ENCODE peak calls at places on chromosome 13, in four cellular contexts. R is stimulated activated CD4-positive, alpha-beta T cell treated with anti-CD3 and anti-CD28 coated beads, Interleukin-4, amount 100 ng/mL, for 1 hour; H is activated CD4-positive, alpha-beta T cell treated with anti-CD3 and anti-CD28 coated beads for 24 hours; A is brain microvascular endothelial cell. X is an unnamed sample.

GRCh38 chr13:59666504-59666903 is 497.2 kb downstream of the DIAPH3 start:
- DNase-seq in R (no peak), H (no peak), A (no peak), X (no peak)

GRCh38 chr13:33764716-33765115 is 53.2 kb upstream of the RFC3 start:
- DNase-seq in R (no peak), H (no peak), A (no peak), X (no peak)

GRCh38 chr13:102703721-102704035 is 8.8 kb upstream of the METTL21C start:
- DNase-seq in R (no peak), H (no peak), A (no peak), X (no peak)

GRCh38 chr13:41548031-41548430 is 90.7 kb downstream of the RGCC start:
- DNase-seq in R (no peak), H (no peak), A (no peak), X (no peak)

GRCh38 chr13:53206455-53206854 is 177.8 kb downstream of the OLFM4 start:
- DNase-seq in R (no peak), H (no peak), A (no peak), X (no peak)

GRCh38 chr13:66114127-66114526 is 1116.0 kb downstream of the PCDH9 start:
- DNase-seq in R (no peak), H (no peak), A (no peak), X (no peak)

GRCh38 chr13:44903596-44903995 is 85.7 kb downstream of the NUFIP1 start:
- DNase-seq in R (no peak), H (no peak), A (peak), X (peak)

GRCh38 chr13:108044929-108045328 is 170.4 kb downstream of the LIG4 start:
- DNase-seq in R (no peak), H (no peak), A (no peak), X (no peak)

GRCh38 chr13:28744091-28744536 is 25.3 kb upstream of the SLC46A3 start:
- DNase-seq in R (no peak), H (no peak), A (peak), X (no peak)

GRCh38 chr13:76758738-76759137 is 127.5 kb downstream of the KCTD12 start:
- DNase-seq in R (no peak), H (no peak), A (peak), X (no peak)

GRCh38 chr13:95296326-95296939 is 4.8 kb downstream of the ABCC4 start:
- DNase-seq in R (peak), H (no peak), A (no peak), X (peak)

GRCh38 chr13:96141032-96141431 is 51.1 kb downstream of the HS6ST3 start:
- DNase-seq in R (no peak), H (no peak), A (no peak), X (no peak)

X was measured in left colon.